ENCODE peak calls at places on chromosomes 4 and X, in ten cellular contexts. One of them, this sample, is unnamed.

GRCh38 chr4:2793920-2794706 is 1.2 kb downstream of the SH3BP2 start:
- DNase-seq in nephron progenitor cell: no peak
- DNase-seq in GM12891: no peak
- DNase-seq in astrocyte: no peak
- DNase-seq in H9: peak; percentile 27
- DNase-seq in GOT3: no peak
- DNase-seq in prostate gland: no peak
- DNase-seq in neuronal stem cell: no peak
- DNase-seq in stimulated activated CD4-positive, alpha-beta T cell treated with anti-CD3 and anti-CD28 coated beads, Interleukin-12 subunit alpha, Interleukin-12 subunit beta, amount 100 ng/mL, for 48 hours: no peak
- DNase-seq in AG04450: no peak
- DNase-seq in this sample: no peak

GRCh38 chrX:55167124-55167523 is 53.0 kb upstream of the PAGE5 start:
- DNase-seq in AG04450: no peak
- DNase-seq in neuronal stem cell: no peak
- DNase-seq in H9: no peak
- DNase-seq in GOT3: no peak
- DNase-seq in GM12891: no peak
- DNase-seq in nephron progenitor cell: no peak
- DNase-seq in stimulated activated CD4-positive, alpha-beta T cell treated with anti-CD3 and anti-CD28 coated beads, Interleukin-12 subunit alpha, Interleukin-12 subunit beta, amount 100 ng/mL, for 48 hours: no peak
- DNase-seq in astrocyte: no peak
- DNase-seq in prostate gland: no peak
- DNase-seq in this sample: no peak

GRCh38 chr4:3643518-3644433 is 111.6 kb upstream of the LRPAP1 start:
- DNase-seq in stimulated activated CD4-positive, alpha-beta T cell treated with anti-CD3 and anti-CD28 coated beads, Interleukin-12 subunit alpha, Interleukin-12 subunit beta, amount 100 ng/mL, for 48 hours: no peak
- DNase-seq in neuronal stem cell: no peak
- DNase-seq in GOT3: no peak
- DNase-seq in nephron progenitor cell: no peak
- DNase-seq in H9: no peak
- DNase-seq in astrocyte: no peak
- DNase-seq in GM12891: no peak
- DNase-seq in AG04450: no peak
- DNase-seq in prostate gland: no peak
- DNase-seq in this sample: no peak

GRCh38 chrX:23841847-23842522 is 59.0 kb downstream of the SAT1 start:
- DNase-seq in nephron progenitor cell: no peak
- DNase-seq in GM12891: no peak
- DNase-seq in GOT3: no peak
- DNase-seq in neuronal stem cell: no peak
- DNase-seq in H9: no peak
- DNase-seq in astrocyte: no peak
- DNase-seq in prostate gland: no peak
- DNase-seq in AG04450: no peak
- DNase-seq in stimulated activated CD4-positive, alpha-beta T cell treated with anti-CD3 and anti-CD28 coated beads, Interleukin-12 subunit alpha, Interleukin-12 subunit beta, amount 100 ng/mL, for 48 hours: no peak
- DNase-seq in this sample: no peak

GRCh38 chrX:119758682-119759332 is 419 bp downstream of the SOWAHD start:
- DNase-seq in AG04450: no peak
- DNase-seq in astrocyte: no peak
- DNase-seq in neuronal stem cell: no peak
- DNase-seq in nephron progenitor cell: peak; percentile 39
- DNase-seq in prostate gland: no peak
- DNase-seq in GOT3: no peak
- DNase-seq in GM12891: no peak
- DNase-seq in stimulated activated CD4-positive, alpha-beta T cell treated with anti-CD3 and anti-CD28 coated beads, Interleukin-12 subunit alpha, Interleukin-12 subunit beta, amount 100 ng/mL, for 48 hours: no peak
- DNase-seq in H9: peak; percentile 34
- DNase-seq in this sample: peak; percentile 51

GRCh38 chr4:3827616-3828492 is 61.7 kb downstream of the ADRA2C start:
- DNase-seq in prostate gland: peak; percentile 55
- DNase-seq in nephron progenitor cell: no peak
- DNase-seq in AG04450: no peak
- DNase-seq in neuronal stem cell: no peak
- DNase-seq in GM12891: no peak
- DNase-seq in GOT3: no peak
- DNase-seq in astrocyte: peak; percentile 12
- DNase-seq in H9: no peak
- DNase-seq in stimulated activated CD4-positive, alpha-beta T cell treated with anti-CD3 and anti-CD28 coated beads, Interleukin-12 subunit alpha, Interleukin-12 subunit beta, amount 100 ng/mL, for 48 hours: no peak
- DNase-seq in this sample: no peak

GRCh38 chr4:121733942-121734341 is 31.0 kb downstream of the SMIM43 start:
- DNase-seq in prostate gland: no peak
- DNase-seq in GM12891: no peak
- DNase-seq in AG04450: no peak
- DNase-seq in H9: no peak
- DNase-seq in stimulated activated CD4-positive, alpha-beta T cell treated with anti-CD3 and anti-CD28 coated beads, Interleukin-12 subunit alpha, Interleukin-12 subunit beta, amount 100 ng/mL, for 48 hours: no peak
- DNase-seq in GOT3: no peak
- DNase-seq in nephron progenitor cell: no peak
- DNase-seq in neuronal stem cell: no peak
- DNase-seq in astrocyte: no peak
- DNase-seq in this sample: no peak

GRCh38 chr4:169557061-169557636 is 55.2 kb downstream of the NEK1 start:
- DNase-seq in prostate gland: no peak
- DNase-seq in H9: no peak
- DNase-seq in GOT3: no peak
- DNase-seq in stimulated activated CD4-positive, alpha-beta T cell treated with anti-CD3 and anti-CD28 coated beads, Interleukin-12 subunit alpha, Interleukin-12 subunit beta, amount 100 ng/mL, for 48 hours: no peak
- DNase-seq in nephron progenitor cell: no peak
- DNase-seq in GM12891: no peak
- DNase-seq in astrocyte: peak; percentile 90
- DNase-seq in neuronal stem cell: no peak
- DNase-seq in AG04450: no peak
- DNase-seq in this sample: no peak

GRCh38 chrX:119643696-119644095 is 37.5 kb upstream of the NKRF start:
- DNase-seq in GOT3: no peak
- DNase-seq in astrocyte: no peak
- DNase-seq in GM12891: no peak
- DNase-seq in neuronal stem cell: no peak
- DNase-seq in nephron progenitor cell: no peak
- DNase-seq in stimulated activated CD4-positive, alpha-beta T cell treated with anti-CD3 and anti-CD28 coated beads, Interleukin-12 subunit alpha, Interleukin-12 subunit beta, amount 100 ng/mL, for 48 hours: no peak
- DNase-seq in prostate gland: no peak
- DNase-seq in H9: no peak
- DNase-seq in AG04450: no peak
- DNase-seq in this sample: no peak

GRCh38 chr4:40918330-40918729 is 168.6 kb downstream of the NSUN7 start:
- DNase-seq in H9: no peak
- DNase-seq in prostate gland: peak; percentile 85
- DNase-seq in neuronal stem cell: no peak
- DNase-seq in astrocyte: peak; percentile 53
- DNase-seq in nephron progenitor cell: no peak
- DNase-seq in GM12891: no peak
- DNase-seq in AG04450: peak; percentile 41
- DNase-seq in GOT3: no peak
- DNase-seq in stimulated activated CD4-positive, alpha-beta T cell treated with anti-CD3 and anti-CD28 coated beads, Interleukin-12 subunit alpha, Interleukin-12 subunit beta, amount 100 ng/mL, for 48 hours: no peak
- DNase-seq in this sample: no peak

This sample was measured in activated CD4-positive, alpha-beta memory T cell treated with anti-CD3 and anti-CD28 coated beads for 36 hours.